ENCODE peak calls at places on chromosomes 11 and 22, in four cellular contexts. V is fibroblast of mammary gland, X is Karpas-422, S is right cardiac atrium. D is an unnamed sample.
A peak's percentile ranks its signal among the peaks of the same experiment; 100 is the strongest.

GRCh38 chr11:87583931-87584330 is 546.2 kb downstream of the TMEM135 start:
- DNase-seq in V (no peak), X (no peak), S (no peak), D (no peak)

GRCh38 chr11:70233511-70233919 is 30.4 kb downstream of the FADD start:
- DNase-seq in X (peak; percentile 21), S (no peak), V (peak; percentile 83), D (no peak)

GRCh38 chr11:93279911-93280347 is 50.6 kb upstream of the DEUP1 start:
- DNase-seq in X (no peak), S (no peak), V (no peak), D (no peak)

GRCh38 chr11:122745111-122745510 is 89.6 kb downstream of the UBASH3B start:
- DNase-seq in S (no peak), V (no peak), X (no peak), D (no peak)

GRCh38 chr11:110093407-110094297 is 460 bp downstream of the ZC3H12C start:
- DNase-seq in S (peak; percentile 88), V (peak; percentile 64), X (no peak), D (peak; percentile 67)

GRCh38 chr22:39003165-39003638 is 10.9 kb upstream of the APOBEC3C start:
- DNase-seq in V (peak; percentile 87), X (peak; percentile 88), S (peak; percentile 88), D (peak; percentile 86)

GRCh38 chr22:50079689-50080465 is 5.3 kb downstream of the MLC1 start:
- DNase-seq in X (no peak), S (no peak), V (no peak), D (no peak)

GRCh38 chr11:2094354-2095197 is 44.6 kb downstream of the IGF2 start:
- DNase-seq in X (no peak), V (no peak), S (no peak), D (no peak)

GRCh38 chr11:15390857-15391256 is 276.1 kb downstream of the INSC start:
- DNase-seq in X (no peak), V (no peak), S (no peak), D (no peak)

GRCh38 chr22:43537019-43537585 is 125.3 kb downstream of the MPPED1 start:
- DNase-seq in X (peak; percentile 77), V (no peak), S (no peak), D (no peak)

GRCh38 chr11:132838621-132839020 is 693.7 kb downstream of the OPCML start:
- DNase-seq in S (no peak), X (no peak), V (no peak), D (no peak)

GRCh38 chr11:118339281-118340045 is 3.0 kb downstream of the CD3D start:
- DNase-seq in X (no peak), S (no peak), V (no peak), D (no peak)

GRCh38 chr22:41367680-41368542 is 13.8 kb upstream of the TEF start:
- DNase-seq in V (peak; percentile 12), X (no peak), S (peak; percentile 80), D (peak; percentile 57)

GRCh38 chr22:49862408-49862776 is 8.7 kb downstream of the ZBED4 start:
- DNase-seq in X (no peak), V (no peak), S (no peak), D (peak; percentile 40)

GRCh38 chr11:134856371-134856971 is 444.4 kb upstream of the B3GAT1 start:
- DNase-seq in V (no peak), S (no peak), X (no peak), D (no peak)

GRCh38 chr11:28140689-28141455 is 32.7 kb downstream of the METTL15 start:
- DNase-seq in X (no peak), S (no peak), V (no peak), D (no peak)

GRCh38 chr11:1048375-1049070 is 12.0 kb upstream of the MUC6 start:
- DNase-seq in X (no peak), S (no peak), V (no peak), D (no peak)

GRCh38 chr11:17350455-17351170 is 987 bp upstream of the NCR3LG1 start:
- DNase-seq in S (no peak), X (no peak), V (peak; percentile 28), D (no peak)

GRCh38 chr11:64763804-64764611 is 4.2 kb upstream of the PYGM start:
- DNase-seq in V (no peak), X (no peak), S (peak; percentile 33), D (no peak)

GRCh38 chr11:37527545-37527944 is 929.5 kb upstream of the RAG2 start:
- DNase-seq in S (no peak), V (no peak), X (no peak), D (no peak)

GRCh38 chr11:35852056-35852455 is 91.8 kb upstream of the LDLRAD3 start:
- DNase-seq in X (no peak), V (peak; percentile 4), S (peak; percentile 61), D (no peak)

GRCh38 chr11:133841279-133842043 is 3.9 kb downstream of the SPATA19 start:
- DNase-seq in X (no peak), S (no peak), V (no peak), D (no peak)
- H3K4me3 ChIP-seq in X (no peak overlapping the region), S (no peak overlapping the region), V (no peak overlapping the region), D (no peak overlapping the region)

DNA sequence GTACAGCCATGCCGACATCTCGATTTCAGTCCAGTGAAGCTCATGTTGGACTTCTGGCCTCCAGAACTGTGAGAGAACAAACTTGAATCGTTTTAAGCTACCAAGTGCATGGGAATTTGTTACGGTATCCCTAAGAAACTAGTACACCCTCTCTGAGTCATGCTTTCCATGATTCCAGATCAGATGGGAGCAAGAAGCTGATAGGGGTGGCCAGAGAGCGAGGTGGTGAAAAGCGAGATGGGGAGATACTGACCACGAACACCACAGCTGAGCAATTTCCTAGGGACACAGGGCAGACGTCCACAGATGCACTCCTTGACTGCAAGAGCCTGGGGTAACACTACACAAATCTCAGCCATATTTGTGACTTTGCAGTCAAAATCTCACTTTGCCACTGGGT is 22.7 kb upstream of the RCN1 start:
- DNase-seq in V (peak; percentile 35), S (no peak), X (no peak), D (no peak)
- H3K4me3 ChIP-seq in V (no peak overlapping the region), S (no peak overlapping the region), X (no peak overlapping the region), D (no peak overlapping the region)

GRCh38 chr22:24426859-24427499 is 420 bp upstream of the ADORA2A start:
- DNase-seq in V (no peak), S (peak; percentile 38), X (peak; percentile 71), D (no peak)
- H3K4me3 ChIP-seq in V (no peak overlapping the region), S (no peak overlapping the region), X (peak overlapping the region; percentile 78), D (no peak overlapping the region)

DNA sequence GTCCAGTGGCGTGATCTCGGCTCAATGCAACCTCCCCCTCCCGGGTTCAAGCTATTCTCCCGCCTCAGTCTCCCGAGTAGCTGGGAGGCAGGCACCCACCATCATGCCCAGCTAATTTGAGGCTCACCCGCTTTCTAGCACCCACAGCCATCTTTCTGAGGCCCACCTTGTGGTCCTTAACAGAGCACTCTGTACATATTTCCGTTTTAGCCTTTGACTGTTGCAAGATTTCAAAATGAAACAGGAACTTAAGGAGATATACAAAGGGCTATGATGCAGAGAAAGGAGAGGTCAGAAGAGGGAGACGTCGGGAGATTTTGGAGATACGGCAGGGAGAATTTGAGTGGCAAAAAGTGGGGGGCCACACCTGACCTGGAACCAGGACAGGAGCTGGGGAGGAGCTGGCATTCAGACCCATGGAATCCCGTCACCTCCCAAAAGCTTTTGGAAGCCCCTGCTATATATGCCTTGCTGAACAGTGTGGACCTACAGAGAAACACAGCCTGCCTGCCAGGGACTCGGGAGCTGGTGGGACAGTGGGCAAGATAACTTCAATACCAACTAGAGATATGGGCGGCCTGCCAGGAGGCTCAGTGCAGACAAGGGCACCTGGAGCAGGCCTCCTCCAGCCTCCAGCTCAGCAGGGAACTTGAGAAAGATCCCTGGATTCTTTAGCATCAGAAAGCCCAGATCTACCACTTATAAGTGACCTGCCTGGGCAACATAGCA is 8.0 kb upstream of the CLCF1 start:
- DNase-seq in V (no peak), X (peak; percentile 83), S (no peak), D (peak; percentile 72)
- H3K4me3 ChIP-seq in V (no peak overlapping the region), X (peak overlapping the region; percentile 39), S (no peak overlapping the region), D (no peak overlapping the region)

GRCh38 chr11:31802000-31802551 is 9.0 kb downstream of the PAX6 start:
- DNase-seq in X (no peak), V (no peak), S (no peak), D (no peak)

GRCh38 chr11:31803813-31804438 is 7.2 kb downstream of the PAX6 start:
- DNase-seq in S (no peak), X (no peak), V (no peak), D (no peak)

GRCh38 chr11:31801298-31801702 is 9.8 kb downstream of the PAX6 start:
- DNase-seq in V (no peak), S (no peak), X (no peak), D (no peak)

GRCh38 chr11:31802990-31803812 is 7.9 kb downstream of the PAX6 start:
- DNase-seq in V (no peak), X (no peak), S (no peak), D (no peak)

DNA sequence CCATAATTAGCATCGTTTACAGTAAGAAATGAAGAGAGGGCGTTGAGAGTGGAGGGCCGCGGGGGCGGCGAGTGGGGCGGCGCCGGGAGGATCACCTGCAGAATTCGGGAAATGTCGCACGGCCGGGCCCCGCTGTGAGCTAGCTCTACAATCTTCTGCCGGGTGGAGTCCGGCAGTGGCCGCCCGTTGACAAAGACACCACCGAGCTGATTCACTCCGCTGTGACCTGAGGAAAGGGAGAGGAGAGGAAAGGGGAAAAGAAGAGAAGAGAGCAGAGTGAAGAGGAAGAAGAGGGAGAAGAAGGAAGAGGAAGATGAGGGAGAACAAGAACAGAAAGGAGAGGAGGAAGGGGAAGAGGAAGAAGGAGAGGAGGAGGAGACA is 8.5 kb downstream of the PAX6 start:
- DNase-seq in X (no peak), V (no peak), S (no peak), D (no peak)
- H3K4me3 ChIP-seq in X (peak overlapping the region; percentile 33), V (no peak overlapping the region), S (no peak overlapping the region), D (no peak overlapping the region)

GRCh38 chr22:33327348-33327860 is 269.2 kb upstream of the SYN3 start:
- DNase-seq in V (no peak), X (no peak), S (no peak), D (no peak)

GRCh38 chr22:33324228-33324627 is 266.0 kb upstream of the SYN3 start:
- DNase-seq in S (no peak), V (no peak), X (peak; percentile 49), D (no peak)

GRCh38 chr22:33328789-33329296 is 270.7 kb upstream of the SYN3 start:
- DNase-seq in S (no peak), X (no peak), V (peak; percentile 66), D (no peak)

GRCh38 chr22:33326540-33327295 is 268.5 kb upstream of the SYN3 start:
- DNase-seq in S (no peak), V (no peak), X (no peak), D (no peak)

DNA sequence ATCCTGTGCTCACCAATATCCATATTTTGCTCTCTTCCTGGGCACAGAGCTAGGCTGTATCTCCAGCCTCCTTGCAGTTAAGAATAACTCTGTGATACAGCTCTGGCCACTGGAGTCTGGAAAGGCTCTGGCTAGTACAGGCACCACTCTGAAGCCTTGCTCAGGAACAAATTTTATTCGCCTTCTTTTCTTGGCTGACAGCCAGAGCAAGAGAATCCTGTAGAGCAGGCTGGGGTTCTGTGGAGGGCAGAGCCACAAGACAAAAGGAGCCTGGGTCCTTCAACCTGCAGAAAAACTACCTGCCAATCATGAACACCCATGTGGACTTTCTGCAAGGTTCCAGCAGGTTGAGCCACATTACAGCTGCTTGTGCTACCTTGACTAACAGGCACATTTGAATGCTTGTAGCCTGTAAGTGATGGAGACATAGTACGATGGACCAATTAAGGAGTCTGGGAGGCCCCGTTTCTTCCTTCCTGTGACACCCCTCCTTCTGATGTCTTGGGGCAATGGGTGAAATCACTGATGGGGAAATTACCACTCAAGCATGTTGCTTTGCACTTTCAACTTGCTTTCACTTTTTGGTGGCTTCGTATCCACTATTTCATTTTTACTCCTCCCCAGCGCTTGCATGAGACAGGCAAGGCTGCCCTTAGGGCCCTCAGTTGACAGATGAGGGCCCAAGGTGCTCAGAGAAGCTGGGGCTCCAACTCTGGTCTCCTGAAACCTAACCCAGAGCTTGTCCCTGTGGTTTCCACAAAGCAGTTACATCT is 267.2 kb upstream of the SYN3 start:
- DNase-seq in V (no peak), S (no peak), X (peak; percentile 65), D (no peak)
- H3K4me3 ChIP-seq in V (no peak overlapping the region), S (no peak overlapping the region), X (no peak overlapping the region), D (no peak overlapping the region)

D was measured in thyroid gland.